ENCODE peak calls at places on chromosome 2, in six cellular contexts. W, B, Y, C, V and I are unnamed samples.

GRCh38 chr2:156339110-156339847 is 6.8 kb upstream of the NR4A2 start:
- DNase-seq in W (no peak), B (no peak), Y (no peak), C (no peak), V (no peak), I (no peak)

GRCh38 chr2:210286123-210286680 is 28.8 kb downstream of the MYL1 start:
- DNase-seq in W (no peak), B (no peak), Y (no peak), C (no peak), V (no peak), I (no peak)

GRCh38 chr2:219496781-219497494 is 1.8 kb upstream of the GMPPA start:
- DNase-seq in W (no peak), B (no peak), Y (no peak), C (no peak), V (no peak), I (no peak)

GRCh38 chr2:190181066-190181681 is 118.6 kb upstream of the MSTN start:
- DNase-seq in W (no peak), B (peak; percentile 6), Y (no peak), C (no peak), V (no peak), I (peak; percentile 66)

GRCh38 chr2:127884436-127884835 is 1.3 kb downstream of the AMMECR1L start:
- DNase-seq in W (no peak), B (no peak), Y (peak; percentile 11), C (no peak), V (no peak), I (no peak)

GRCh38 chr2:14016289-14016955 is 616.1 kb upstream of the LRATD1 start:
- DNase-seq in W (no peak), B (no peak), Y (no peak), C (no peak), V (no peak), I (no peak)

GRCh38 chr2:190938761-190939335 is 58.2 kb downstream of the GLS start:
- DNase-seq in W (no peak), B (no peak), Y (no peak), C (no peak), V (no peak), I (no peak)

GRCh38 chr2:196479350-196479749 is 160.2 kb upstream of the CCDC150 start:
- DNase-seq in W (no peak), B (no peak), Y (no peak), C (no peak), V (no peak), I (no peak)

GRCh38 chr2:134396493-134396892 is 142.6 kb downstream of the MGAT5 start:
- DNase-seq in W (peak; percentile 54), B (no peak), Y (no peak), C (no peak), V (no peak), I (no peak)

GRCh38 chr2:127413782-127414743 is 4.2 kb upstream of the PROC start:
- DNase-seq in W (peak; percentile 73), B (no peak), Y (peak; percentile 74), C (no peak), V (no peak), I (no peak)

GRCh38 chr2:159615187-159615935 is 987 bp downstream of the BAZ2B start:
- DNase-seq in W (peak; percentile 90), B (peak; percentile 70), Y (peak; percentile 96), C (peak; percentile 46), V (peak; percentile 88), I (peak; percentile 94)

GRCh38 chr2:156536534-156536933 is 100.4 kb downstream of the GPD2 start:
- DNase-seq in W (no peak), B (no peak), Y (no peak), C (no peak), V (no peak), I (no peak)

GRCh38 chr2:136146564-136146963 is 28.6 kb upstream of the CXCR4 start:
- DNase-seq in W (no peak), B (no peak), Y (no peak), C (no peak), V (no peak), I (no peak)

GRCh38 chr2:178152033-178152432 is 39.8 kb downstream of the RBM45 start:
- DNase-seq in W (peak; percentile 32), B (no peak), Y (no peak), C (no peak), V (no peak), I (no peak)

GRCh38 chr2:109582928-109583895 is 30.6 kb downstream of the SEPTIN10 start:
- DNase-seq in W (no peak), B (no peak), Y (no peak), C (peak; percentile 45), V (no peak), I (no peak)

GRCh38 chr2:207216454-207216853 is 50.7 kb upstream of the KLF7 start:
- DNase-seq in W (no peak), B (no peak), Y (no peak), C (no peak), V (no peak), I (no peak)

GRCh38 chr2:63525905-63526304 is 62.4 kb downstream of the WDPCP start:
- DNase-seq in W (no peak), B (no peak), Y (no peak), C (no peak), V (no peak), I (no peak)

GRCh38 chr2:54909006-54909405 is 141.2 kb downstream of the RTN4 start:
- DNase-seq in W (no peak), B (no peak), Y (no peak), C (no peak), V (no peak), I (no peak)

GRCh38 chr2:7774481-7774880 is 857.3 kb downstream of the RNF144A start:
- DNase-seq in W (no peak), B (no peak), Y (no peak), C (no peak), V (no peak), I (no peak)

GRCh38 chr2:110116033-110116710 is 550 bp upstream of the MALL start:
- DNase-seq in W (no peak), B (peak; percentile 73), Y (peak; percentile 77), C (no peak), V (no peak), I (no peak)

GRCh38 chr2:105557021-105557420 is 158.2 kb upstream of the FHL2 start:
- DNase-seq in W (no peak), B (no peak), Y (peak; percentile 17), C (no peak), V (no peak), I (no peak)

GRCh38 chr2:232633413-232634318 is at the start of gene EFHD1:
- DNase-seq in W (no peak), B (peak; percentile 53), Y (peak; percentile 65), C (no peak), V (peak; percentile 72), I (peak; percentile 76)
- TF ChIP-seq MAX in W (peak; percentile 98), B (peak; percentile 97), Y (no peak), C (no peak), V (peak; percentile 47), I (no peak)

DNA sequence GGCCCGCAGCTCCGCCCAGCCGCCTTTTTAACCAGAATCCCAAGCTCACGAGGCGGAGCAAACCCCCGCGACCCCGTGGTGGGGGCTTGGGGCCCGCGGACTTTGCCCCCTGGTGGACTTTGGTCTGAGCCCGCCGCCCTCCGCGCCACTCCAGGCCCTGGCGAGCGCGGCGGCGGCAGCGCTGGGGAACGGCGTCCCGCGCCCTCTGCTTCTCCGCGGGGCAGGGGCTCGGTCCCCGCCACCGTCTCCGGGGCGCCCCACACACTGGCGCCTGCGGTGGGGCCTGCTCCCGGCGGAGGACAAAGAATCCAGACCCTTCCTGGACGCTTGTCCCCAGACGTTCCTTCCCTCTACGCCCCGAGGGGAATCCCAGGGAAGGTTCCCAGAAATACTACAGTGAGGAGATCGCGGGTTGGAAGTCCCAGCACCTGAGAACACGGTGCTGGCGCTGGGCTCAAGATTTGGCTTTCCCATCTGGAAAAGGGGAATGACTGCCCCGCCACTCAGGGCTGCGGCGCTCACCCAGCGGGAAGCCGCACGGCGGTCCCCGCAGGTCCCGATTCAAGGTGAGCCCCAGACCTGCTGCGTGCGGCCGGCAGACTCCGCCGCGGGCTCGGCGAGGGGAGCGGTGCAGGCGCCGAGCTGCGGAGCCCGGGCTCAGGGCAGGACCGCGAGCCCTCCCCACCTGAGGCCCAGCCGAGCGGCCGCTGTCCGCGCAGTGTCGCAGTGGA is at the start of gene HAAO:
- DNase-seq in W (peak; percentile 91), B (no peak), Y (peak; percentile 21), C (no peak), V (no peak), I (no peak)
- TF ChIP-seq POLR2A in W (peak; percentile 97), B (no peak), Y (no peak), C (peak; percentile 69), V (no peak), I (no peak)

GRCh38 chr2:28656937-28657615 is 94.6 kb upstream of the PPP1CB start:
- DNase-seq in W (peak; percentile 39), B (no peak), Y (no peak), C (no peak), V (no peak), I (no peak)

GRCh38 chr2:28659127-28659526 is 92.5 kb upstream of the PPP1CB start:
- DNase-seq in W (no peak), B (no peak), Y (no peak), C (no peak), V (no peak), I (no peak)

GRCh38 chr2:28661589-28662001 is 90.0 kb upstream of the PPP1CB start:
- DNase-seq in W (no peak), B (no peak), Y (peak; percentile 90), C (no peak), V (no peak), I (no peak)

GRCh38 chr2:28654981-28655322 is 96.7 kb upstream of the PPP1CB start:
- DNase-seq in W (no peak), B (no peak), Y (no peak), C (no peak), V (no peak), I (no peak)

GRCh38 chr2:28658369-28658768 is 93.3 kb upstream of the PPP1CB start:
- DNase-seq in W (no peak), B (no peak), Y (no peak), C (no peak), V (no peak), I (no peak)
- TF ChIP-seq MYC in W (no peak), B (no peak), Y (no peak), C (no peak), V (no peak), I (no peak)

GRCh38 chr2:10844083-10844482 is 31.5 kb upstream of the PDIA6 start:
- DNase-seq in W (no peak), B (no peak), Y (peak; percentile 10), C (no peak), V (no peak), I (no peak)

GRCh38 chr2:10845640-10846039 is 33.1 kb upstream of the PDIA6 start:
- DNase-seq in W (no peak), B (no peak), Y (no peak), C (no peak), V (no peak), I (no peak)

GRCh38 chr2:10846110-10846861 is 33.7 kb upstream of the PDIA6 start:
- DNase-seq in W (peak; percentile 71), B (no peak), Y (no peak), C (no peak), V (no peak), I (no peak)

GRCh38 chr2:10842506-10842905 is 29.9 kb upstream of the PDIA6 start:
- DNase-seq in W (no peak), B (no peak), Y (no peak), C (no peak), V (no peak), I (no peak)

DNA sequence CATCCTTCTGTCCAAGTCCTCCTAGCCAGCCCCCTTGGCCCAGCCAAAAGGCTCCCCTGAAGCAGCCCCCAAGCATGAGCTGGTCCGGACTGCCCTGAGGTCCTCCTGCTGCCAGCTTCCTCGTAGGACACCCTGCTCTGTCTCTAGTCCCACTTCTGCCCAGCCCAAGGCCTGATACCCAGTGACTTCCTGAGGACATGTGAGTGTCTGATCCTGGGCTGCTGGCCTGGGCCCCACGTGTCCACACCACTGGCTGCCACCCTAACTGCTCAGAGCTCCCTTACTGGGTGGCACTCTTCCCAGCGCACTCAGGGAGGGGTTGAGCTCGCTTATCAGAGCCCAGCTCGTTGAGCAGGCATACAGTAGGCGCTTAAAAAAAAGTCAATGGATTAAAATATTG is 34.4 kb upstream of the PDIA6 start:
- DNase-seq in W (no peak), B (no peak), Y (no peak), C (no peak), V (no peak), I (no peak)
- TF ChIP-seq MAX in W (no peak), B (no peak), Y (no peak), C (no peak), V (no peak), I (no peak)